ENCODE peak calls at places on chromosome 3, in four cellular contexts. One of them, this sample, is unnamed.

GRCh38 chr3:13470894-13471574 is 9.1 kb upstream of the HDAC11 start:
- DNase-seq in sigmoid colon: no peak
- DNase-seq in HepG2: peak
- DNase-seq in H1: no peak
- DNase-seq in this sample: no peak

GRCh38 chr3:156668073-156668763 is 6.2 kb upstream of the TIPARP start:
- DNase-seq in sigmoid colon: no peak
- DNase-seq in HepG2: no peak
- DNase-seq in H1: no peak
- DNase-seq in this sample: no peak

GRCh38 chr3:67037615-67038014 is 39.5 kb downstream of the KBTBD8 start:
- DNase-seq in sigmoid colon: no peak
- DNase-seq in HepG2: no peak
- DNase-seq in H1: no peak
- DNase-seq in this sample: no peak

GRCh38 chr3:141308588-141309218 is 59.6 kb upstream of the ZBTB38 start:
- DNase-seq in H1: peak
- DNase-seq in HepG2: peak
- DNase-seq in sigmoid colon: no peak
- DNase-seq in this sample: no peak

GRCh38 chr3:127746400-127747057 is 73.8 kb downstream of the ABTB1 start:
- DNase-seq in H1: no peak
- DNase-seq in sigmoid colon: no peak
- DNase-seq in HepG2: no peak
- DNase-seq in this sample: peak

GRCh38 chr3:183254816-183255730 is 2.0 kb downstream of the B3GNT5 start:
- DNase-seq in HepG2: no peak
- DNase-seq in sigmoid colon: peak
- DNase-seq in H1: no peak
- DNase-seq in this sample: no peak

GRCh38 chr3:7764091-7764490 is 737.5 kb upstream of the LMCD1 start:
- DNase-seq in HepG2: no peak
- DNase-seq in sigmoid colon: no peak
- DNase-seq in H1: no peak
- DNase-seq in this sample: no peak

GRCh38 chr3:37086918-37087317 is 87.5 kb downstream of the LRRFIP2 start:
- DNase-seq in HepG2: no peak
- DNase-seq in H1: no peak
- DNase-seq in sigmoid colon: no peak
- DNase-seq in this sample: no peak

GRCh38 chr3:44966795-44967278 is 9.1 kb downstream of the ZDHHC3 start:
- DNase-seq in H1: no peak
- DNase-seq in HepG2: no peak
- DNase-seq in sigmoid colon: no peak
- DNase-seq in this sample: no peak

GRCh38 chr3:182364323-182364722 is 429.0 kb upstream of the ATP11B start:
- DNase-seq in H1: no peak
- DNase-seq in HepG2: no peak
- DNase-seq in sigmoid colon: no peak
- DNase-seq in this sample: no peak

GRCh38 chr3:134326126-134326525 is 48.1 kb downstream of the AMOTL2 start:
- DNase-seq in HepG2: no peak
- DNase-seq in H1: no peak
- DNase-seq in sigmoid colon: no peak
- DNase-seq in this sample: no peak

GRCh38 chr3:89042251-89042650 is 65.2 kb upstream of the EPHA3 start:
- DNase-seq in HepG2: no peak
- DNase-seq in sigmoid colon: no peak
- DNase-seq in H1: no peak
- DNase-seq in this sample: no peak

GRCh38 chr3:36992806-36993325 is at the start of gene EPM2AIP1:
- DNase-seq in HepG2: no peak
- DNase-seq in sigmoid colon: peak
- DNase-seq in H1: peak
- DNase-seq in this sample: peak

GRCh38 chr3:66378256-66378655 is 122.6 kb downstream of the LRIG1 start:
- DNase-seq in sigmoid colon: peak
- DNase-seq in HepG2: no peak
- DNase-seq in H1: peak
- DNase-seq in this sample: no peak

DNA sequence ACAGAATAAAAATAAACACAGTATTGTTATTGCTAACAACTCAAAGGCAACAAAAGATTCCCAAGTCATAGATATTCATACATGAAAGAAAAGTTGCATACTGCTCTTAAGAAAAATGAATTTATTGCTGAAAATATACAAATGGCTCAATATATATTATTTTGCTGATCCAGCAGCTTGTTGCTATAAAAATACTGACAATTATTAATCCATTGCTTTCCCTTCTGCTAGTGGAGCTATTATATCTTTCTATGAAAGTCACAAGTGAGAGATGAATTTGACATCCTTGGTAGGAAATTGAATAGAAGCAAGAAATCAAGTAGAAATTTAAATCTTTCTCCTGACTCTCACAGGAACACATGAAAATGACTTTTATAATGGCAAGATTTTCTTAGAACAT is 179.2 kb upstream of the MBNL1 start:
- DNase-seq in H1: no peak
- DNase-seq in HepG2: no peak
- DNase-seq in sigmoid colon: no peak
- DNase-seq in this sample: no peak
- TF ChIP-seq EP300 in H1: no peak
- TF ChIP-seq EP300 in HepG2: no peak
- TF ChIP-seq EP300 in sigmoid colon: no peak
- TF ChIP-seq EP300 in this sample: no peak

GRCh38 chr3:129160891-129161859 is at the start of gene ISY1:
- DNase-seq in HepG2: peak
- DNase-seq in H1: peak
- DNase-seq in sigmoid colon: peak
- DNase-seq in this sample: peak
- TF ChIP-seq EP300 in HepG2: no peak
- TF ChIP-seq EP300 in H1: no peak
- TF ChIP-seq EP300 in sigmoid colon: no peak
- TF ChIP-seq EP300 in this sample: no peak

DNA sequence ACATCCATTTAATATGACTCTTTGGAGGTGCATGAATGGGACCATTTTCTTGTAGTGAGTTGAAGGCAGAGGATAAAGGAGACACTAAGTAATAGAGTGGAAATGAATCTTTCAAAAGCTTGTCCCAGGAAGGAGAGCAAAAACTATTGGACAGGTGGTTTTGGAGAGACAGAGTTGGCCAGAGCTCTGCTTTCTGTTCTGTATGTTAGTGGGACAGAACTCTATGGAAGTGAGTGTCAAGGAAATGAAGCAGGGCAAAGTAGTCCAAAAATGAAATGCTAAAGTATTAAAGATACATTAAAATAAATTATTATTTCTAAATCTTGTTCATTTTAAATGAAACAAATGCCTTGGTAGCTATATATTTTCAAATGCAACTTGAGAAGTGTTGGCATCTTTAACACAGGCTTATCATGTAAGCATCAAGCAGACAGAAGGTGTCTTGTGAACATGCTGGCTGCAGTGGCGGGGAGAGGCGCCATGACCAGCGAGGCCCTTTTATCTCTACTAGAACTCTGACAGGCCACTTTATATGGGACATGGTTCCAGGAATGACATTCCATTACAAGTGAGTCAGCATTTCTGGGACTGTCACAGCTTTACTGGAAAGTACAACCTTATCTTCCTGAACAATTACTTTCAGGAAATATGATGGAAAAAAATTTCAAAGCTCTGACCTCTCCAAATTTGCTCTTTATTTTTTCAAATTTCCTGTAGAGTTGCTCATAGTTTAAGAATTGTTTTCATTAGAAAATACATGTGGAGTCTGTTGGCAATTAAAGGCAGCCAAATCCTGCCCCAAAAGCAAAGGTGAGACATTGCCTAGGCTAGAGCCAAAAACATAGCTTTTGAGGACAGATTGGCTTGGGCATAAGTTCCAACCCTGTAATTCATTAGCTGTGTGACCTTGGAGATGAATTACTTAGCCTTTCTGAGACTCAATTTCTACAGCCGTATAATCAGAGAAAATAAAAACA is 106.5 kb downstream of the ECT2 start:
- DNase-seq in sigmoid colon: no peak
- DNase-seq in HepG2: peak
- DNase-seq in H1: no peak
- DNase-seq in this sample: no peak
- TF ChIP-seq EP300 in sigmoid colon: no peak
- TF ChIP-seq EP300 in HepG2: no peak
- TF ChIP-seq EP300 in H1: no peak
- TF ChIP-seq EP300 in this sample: no peak

DNA sequence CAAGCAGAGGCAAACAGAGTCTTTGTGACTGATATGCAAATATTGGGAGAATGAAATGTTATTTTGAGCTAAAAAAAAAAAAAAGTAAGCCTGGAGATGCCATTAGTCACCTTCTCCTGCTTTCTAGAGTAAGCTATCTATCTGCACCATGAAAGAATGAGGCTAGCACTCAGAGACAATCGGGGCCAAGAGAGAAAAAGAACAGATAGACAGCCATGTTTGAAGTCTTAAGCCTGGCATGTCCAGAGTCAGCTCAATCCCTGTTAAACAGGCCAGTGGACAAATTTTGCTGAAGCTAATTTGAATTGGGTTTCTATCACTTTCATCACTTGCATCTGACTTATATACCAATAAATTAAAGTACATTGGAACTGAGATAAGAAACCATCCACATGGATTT is 204.4 kb downstream of the SLC9A9 start:
- DNase-seq in H1: no peak
- DNase-seq in HepG2: no peak
- DNase-seq in sigmoid colon: no peak
- DNase-seq in this sample: no peak
- TF ChIP-seq EP300 in H1: no peak
- TF ChIP-seq EP300 in HepG2: no peak
- TF ChIP-seq EP300 in sigmoid colon: no peak
- TF ChIP-seq EP300 in this sample: no peak

GRCh38 chr3:197598404-197598980 is 42.7 kb upstream of the BDH1 start:
- DNase-seq in HepG2: no peak
- DNase-seq in sigmoid colon: no peak
- DNase-seq in H1: no peak
- DNase-seq in this sample: no peak

GRCh38 chr3:197595470-197596185 is 39.9 kb upstream of the BDH1 start:
- DNase-seq in H1: no peak
- DNase-seq in HepG2: no peak
- DNase-seq in sigmoid colon: no peak
- DNase-seq in this sample: no peak

GRCh38 chr3:197600796-197601565 is 45.2 kb upstream of the BDH1 start:
- DNase-seq in H1: no peak
- DNase-seq in HepG2: no peak
- DNase-seq in sigmoid colon: no peak
- DNase-seq in this sample: no peak

GRCh38 chr3:197599089-197599765 is 43.5 kb upstream of the BDH1 start:
- DNase-seq in sigmoid colon: peak
- DNase-seq in HepG2: peak
- DNase-seq in H1: peak
- DNase-seq in this sample: peak

GRCh38 chr3:197597335-197597734 is 41.6 kb upstream of the BDH1 start:
- DNase-seq in HepG2: peak
- DNase-seq in H1: no peak
- DNase-seq in sigmoid colon: no peak
- DNase-seq in this sample: no peak
- TF ChIP-seq EP300 in HepG2: no peak
- TF ChIP-seq EP300 in H1: no peak
- TF ChIP-seq EP300 in sigmoid colon: no peak
- TF ChIP-seq EP300 in this sample: no peak

GRCh38 chr3:15796771-15797599 is 794 bp downstream of the ANKRD28 start:
- DNase-seq in H1: no peak
- DNase-seq in sigmoid colon: no peak
- DNase-seq in HepG2: peak
- DNase-seq in this sample: no peak

GRCh38 chr3:15795563-15796308 is 2.0 kb downstream of the ANKRD28 start:
- DNase-seq in HepG2: no peak
- DNase-seq in sigmoid colon: no peak
- DNase-seq in H1: no peak
- DNase-seq in this sample: no peak

GRCh38 chr3:15794842-15795562 is 2.8 kb downstream of the ANKRD28 start:
- DNase-seq in H1: no peak
- DNase-seq in sigmoid colon: no peak
- DNase-seq in HepG2: no peak
- DNase-seq in this sample: no peak

GRCh38 chr3:15796331-15796730 is 1.4 kb downstream of the ANKRD28 start:
- DNase-seq in sigmoid colon: no peak
- DNase-seq in H1: no peak
- DNase-seq in HepG2: no peak
- DNase-seq in this sample: no peak

DNA sequence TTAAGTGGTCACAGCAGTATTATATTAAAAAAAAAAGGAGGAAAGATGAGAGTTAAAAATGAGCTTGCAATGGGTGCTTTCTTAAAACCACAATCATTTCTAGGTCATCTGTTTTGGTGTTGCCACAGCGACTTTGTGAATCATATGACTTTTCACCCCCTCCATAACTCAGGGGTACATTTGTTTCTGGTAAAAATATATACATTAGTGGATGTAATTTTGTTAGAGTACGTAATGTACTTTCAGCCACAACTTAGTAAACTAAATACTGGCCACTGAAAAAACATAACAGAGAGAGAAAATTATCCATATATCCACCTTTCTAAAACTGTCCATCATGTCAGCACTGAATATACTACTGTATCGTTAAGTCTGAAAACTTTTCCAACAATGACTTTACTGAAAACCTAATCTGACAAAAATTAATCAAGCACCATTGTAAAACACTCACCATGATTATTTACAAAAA is 3.4 kb downstream of the ANKRD28 start:
- DNase-seq in sigmoid colon: no peak
- DNase-seq in H1: no peak
- DNase-seq in HepG2: no peak
- DNase-seq in this sample: no peak
- TF ChIP-seq EP300 in sigmoid colon: no peak
- TF ChIP-seq EP300 in H1: no peak
- TF ChIP-seq EP300 in HepG2: no peak
- TF ChIP-seq EP300 in this sample: no peak

This sample was measured in suprapubic skin.